ENCODE peak calls at places on chromosomes 1 and 21, in ten cellular contexts. P is aorta; H is occipital lobe; B is hepatic stellate cell; D is stimulated activated CD8-positive, alpha-beta memory T cell treated with anti-CD3 and anti-CD28 coated beads, Interleukin-7, amount 100 ng/mL, for 1 hour; Y is astrocyte; S is NCI-H1092; L is ecto neural progenitor cell; M is adrenal gland; I is fibroblast of mammary gland. G is an unnamed sample.

GRCh38 chr1:183244466-183244865 is 58.4 kb downstream of the LAMC2 start:
- DNase-seq in P (peak; percentile 89), H (no peak), B (peak; percentile 44), D (no peak), Y (no peak), S (no peak), L (peak; percentile 3), M (no peak), I (peak; percentile 97), G (peak; percentile 67)

GRCh38 chr1:165635329-165635728 is 4.3 kb downstream of the MGST3 start:
- DNase-seq in P (no peak), H (no peak), B (no peak), D (no peak), Y (no peak), S (no peak), L (no peak), M (no peak), I (no peak), G (no peak)

GRCh38 chr1:99177465-99177864 is 86.8 kb upstream of the PLPPR4 start:
- DNase-seq in P (no peak), H (no peak), B (no peak), D (no peak), Y (no peak), S (no peak), L (no peak), M (no peak), I (peak; percentile 3), G (no peak)

GRCh38 chr1:85134583-85135455 is 66.0 kb downstream of the SYDE2 start:
- DNase-seq in P (no peak), H (no peak), B (peak; percentile 11), D (no peak), Y (no peak), S (no peak), L (no peak), M (no peak), I (peak; percentile 47), G (peak; percentile 50)

GRCh38 chr1:100774370-100774769 is 54.8 kb downstream of the VCAM1 start:
- DNase-seq in P (no peak), H (no peak), B (no peak), D (no peak), Y (no peak), S (no peak), L (no peak), M (no peak), I (no peak), G (no peak)

GRCh38 chr21:31666445-31667010 is 7.0 kb downstream of the SOD1 start:
- DNase-seq in P (no peak), H (no peak), B (no peak), D (no peak), Y (no peak), S (no peak), L (no peak), M (no peak), I (no peak), G (no peak)

GRCh38 chr1:28273216-28273860 is 14.0 kb downstream of the SESN2 start:
- DNase-seq in P (no peak), H (no peak), B (no peak), D (no peak), Y (no peak), S (no peak), L (no peak), M (no peak), I (no peak), G (no peak)

GRCh38 chr1:25620211-25620610 is 3.6 kb downstream of the MAN1C1 start:
- DNase-seq in P (no peak), H (no peak), B (no peak), D (no peak), Y (no peak), S (no peak), L (no peak), M (no peak), I (no peak), G (no peak)

GRCh38 chr1:25815208-25816111 is 4.3 kb upstream of the MTFR1L start:
- DNase-seq in P (no peak), H (no peak), B (no peak), D (no peak), Y (no peak), S (no peak), L (no peak), M (peak; percentile 28), I (no peak), G (no peak)

GRCh38 chr1:57659804-57660203 is 235.9 kb upstream of the DAB1 start:
- DNase-seq in P (no peak), H (no peak), B (no peak), D (no peak), Y (no peak), S (no peak), L (no peak), M (no peak), I (no peak), G (no peak)

GRCh38 chr1:226973371-226973897 is 33.3 kb downstream of the COQ8A start:
- DNase-seq in P (no peak), H (no peak), B (no peak), D (no peak), Y (no peak), S (peak; percentile 72), L (peak; percentile 44), M (peak; percentile 34), I (peak; percentile 28), G (no peak)

GRCh38 chr1:90717665-90718410 is 736 bp upstream of the BARHL2 start:
- DNase-seq in P (peak; percentile 80), H (no peak), B (no peak), D (no peak), Y (no peak), S (peak; percentile 81), L (peak; percentile 88), M (no peak), I (peak; percentile 34), G (no peak)

GRCh38 chr1:26574690-26575349 is 45.3 kb downstream of the RPS6KA1 start:
- DNase-seq in P (peak; percentile 49), H (peak; percentile 8), B (no peak), D (no peak), Y (peak; percentile 26), S (no peak), L (no peak), M (peak; percentile 77), I (peak; percentile 80), G (no peak)

GRCh38 chr1:223273511-223273910 is 90.5 kb downstream of the SUSD4 start:
- DNase-seq in P (no peak), H (no peak), B (no peak), D (no peak), Y (no peak), S (no peak), L (no peak), M (no peak), I (no peak), G (no peak)